ENCODE peak calls at places on chromosome 2, in seven cellular contexts. R is body of pancreas, K is neuronal stem cell, N is A549, H is mesendoderm, C is cardiac muscle cell, P is lower lobe of right lung. S is an unnamed sample.

GRCh38 chr2:216388046-216388884 is 16.0 kb upstream of the MARCHF4 start:
- DNase-seq in R (no peak), K (no peak), N (no peak), H (no peak), C (no peak), P (no peak), S (no peak)

GRCh38 chr2:44897406-44897805 is 44.1 kb upstream of the SIX3 start:
- DNase-seq in R (no peak), K (no peak), N (no peak), H (no peak), C (no peak), P (no peak), S (no peak)

GRCh38 chr2:45745231-45745630 is 93.8 kb downstream of the PRKCE start:
- DNase-seq in R (no peak), K (no peak), N (no peak), H (no peak), C (no peak), P (no peak), S (no peak)

GRCh38 chr2:28802975-28803429 is 7.6 kb upstream of the SPDYA start:
- DNase-seq in R (no peak), K (no peak), N (no peak), H (peak; percentile 64), C (no peak), P (no peak), S (peak; percentile 48)

GRCh38 chr2:218145124-218145523 is 19.3 kb downstream of the CXCR2 start:
- DNase-seq in R (no peak), K (no peak), N (no peak), H (no peak), C (no peak), P (peak; percentile 73), S (no peak)

GRCh38 chr2:64404002-64404731 is 49.8 kb upstream of the LGALSL start:
- DNase-seq in R (peak; percentile 78), K (peak; percentile 92), N (no peak), H (peak; percentile 94), C (peak; percentile 13), P (peak; percentile 86), S (peak; percentile 54)

GRCh38 chr2:241159116-241159515 is 8.8 kb downstream of the PPP1R7 start:
- DNase-seq in R (no peak), K (no peak), N (no peak), H (no peak), C (no peak), P (no peak), S (no peak)

GRCh38 chr2:179861027-179861776 is at the start of gene ZNF385B:
- DNase-seq in R (peak; percentile 19), K (peak; percentile 61), N (no peak), H (peak; percentile 62), C (peak; percentile 69), P (peak; percentile 48), S (peak; percentile 56)

GRCh38 chr2:167489307-167489706 is 601.0 kb downstream of the XIRP2 start:
- DNase-seq in R (no peak), K (no peak), N (no peak), H (no peak), C (no peak), P (no peak), S (no peak)

GRCh38 chr2:163717993-163718680 is 17.7 kb downstream of the FIGN start:
- DNase-seq in R (no peak), K (no peak), N (no peak), H (peak; percentile 18), C (peak; percentile 77), P (no peak), S (no peak)

GRCh38 chr2:126655500-126656310 is at the start of gene GYPC:
- DNase-seq in R (peak; percentile 57), K (peak; percentile 56), N (no peak), H (peak; percentile 73), C (peak; percentile 60), P (peak; percentile 76), S (peak; percentile 89)

GRCh38 chr2:241088791-241089732 is 13.0 kb downstream of the MTERF4 start:
- DNase-seq in R (no peak), K (no peak), N (no peak), H (no peak), C (no peak), P (no peak), S (no peak)

GRCh38 chr2:10277293-10278028 is 25.2 kb upstream of the HPCAL1 start:
- DNase-seq in R (peak; percentile 46), K (no peak), N (no peak), H (no peak), C (no peak), P (peak; percentile 37), S (no peak)

GRCh38 chr2:75100011-75100680 is 99.2 kb downstream of the TACR1 start:
- DNase-seq in R (no peak), K (no peak), N (no peak), H (no peak), C (no peak), P (no peak), S (peak; percentile 64)

GRCh38 chr2:39183673-39184072 is 60.1 kb downstream of the CDKL4 start:
- DNase-seq in R (no peak), K (no peak), N (no peak), H (no peak), C (no peak), P (no peak), S (no peak)

GRCh38 chr2:40251146-40251545 is 200.7 kb downstream of the SLC8A1 start:
- DNase-seq in R (no peak), K (peak; percentile 17), N (no peak), H (peak; percentile 60), C (no peak), P (no peak), S (no peak)

GRCh38 chr2:64876137-64876647 is 113.0 kb upstream of the SLC1A4 start:
- DNase-seq in R (no peak), K (peak; percentile 76), N (peak; percentile 59), H (peak; percentile 95), C (peak; percentile 91), P (no peak), S (peak; percentile 77)

GRCh38 chr2:238859636-238860347 is 11.9 kb downstream of the TWIST2 start:
- DNase-seq in R (no peak), K (no peak), N (no peak), H (no peak), C (no peak), P (no peak), S (no peak)

GRCh38 chr2:160271166-160272086 is 71.4 kb upstream of the ITGB6 start:
- DNase-seq in R (peak; percentile 39), K (peak; percentile 15), N (no peak), H (peak; percentile 61), C (peak; percentile 90), P (peak; percentile 57), S (no peak)

GRCh38 chr2:223414646-223415045 is 187.5 kb downstream of the SCG2 start:
- DNase-seq in R (no peak), K (no peak), N (no peak), H (no peak), C (no peak), P (no peak), S (peak; percentile 94)

GRCh38 chr2:30371772-30372373 is 75.2 kb upstream of the LCLAT1 start:
- DNase-seq in R (no peak), K (no peak), N (no peak), H (no peak), C (no peak), P (no peak), S (no peak)

GRCh38 chr2:105082107-105082506 is 44.2 kb downstream of the MRPS9 start:
- DNase-seq in R (peak; percentile 29), K (no peak), N (no peak), H (no peak), C (no peak), P (no peak), S (no peak)

GRCh38 chr2:130823171-130823885 is 13.4 kb upstream of the ARHGEF4 start:
- DNase-seq in R (no peak), K (no peak), N (no peak), H (no peak), C (no peak), P (no peak), S (no peak)
- H3K4me1 ChIP-seq in R (no peaks in the 10 kb centered on the region), K (peaks cover 60% of the 10 kb centered on the region), N (peaks cover 33% of the 10 kb centered on the region), H (peaks cover 4% of the 10 kb centered on the region), C (peaks cover 7% of the 10 kb centered on the region), P (no peaks in the 10 kb centered on the region), S (peaks cover 9% of the 10 kb centered on the region)

GRCh38 chr2:236568922-236569592 is 568 bp upstream of the ACKR3 start:
- DNase-seq in R (no peak), K (no peak), N (no peak), H (peak; percentile 89), C (no peak), P (no peak), S (peak; percentile 7)
- H3K4me3 ChIP-seq in R (peak overlapping the region; percentile 23), K (no peak overlapping the region), N (peak overlapping the region; percentile 43), H (no peak overlapping the region), C (peak overlapping the region; percentile 11), P (peak overlapping the region; percentile 63), S (peak overlapping the region; percentile 92)

GRCh38 chr2:197200657-197201056 is 109.9 kb downstream of the ANKRD44 start:
- DNase-seq in R (no peak), K (no peak), N (no peak), H (no peak), C (no peak), P (no peak), S (no peak)

GRCh38 chr2:197197808-197198409 is 112.7 kb downstream of the ANKRD44 start:
- DNase-seq in R (no peak), K (no peak), N (no peak), H (no peak), C (no peak), P (no peak), S (no peak)

GRCh38 chr2:197201874-197202273 is 108.7 kb downstream of the ANKRD44 start:
- DNase-seq in R (no peak), K (no peak), N (no peak), H (no peak), C (peak; percentile 11), P (no peak), S (no peak)

GRCh38 chr2:197198890-197199289 is 111.7 kb downstream of the ANKRD44 start:
- DNase-seq in R (peak; percentile 15), K (no peak), N (no peak), H (no peak), C (no peak), P (peak; percentile 63), S (no peak)

GRCh38 chr2:197200056-197200455 is 110.5 kb downstream of the ANKRD44 start:
- DNase-seq in R (no peak), K (no peak), N (no peak), H (no peak), C (no peak), P (no peak), S (no peak)
- H3K4me1 ChIP-seq in R (no peaks in the 10 kb centered on the region), K (peaks cover 2% of the 10 kb centered on the region), N (no peaks in the 10 kb centered on the region), H (no peaks in the 10 kb centered on the region), C (no peaks in the 10 kb centered on the region), P (peaks cover 79% of the 10 kb centered on the region), S (peaks cover 16% of the 10 kb centered on the region)

DNA sequence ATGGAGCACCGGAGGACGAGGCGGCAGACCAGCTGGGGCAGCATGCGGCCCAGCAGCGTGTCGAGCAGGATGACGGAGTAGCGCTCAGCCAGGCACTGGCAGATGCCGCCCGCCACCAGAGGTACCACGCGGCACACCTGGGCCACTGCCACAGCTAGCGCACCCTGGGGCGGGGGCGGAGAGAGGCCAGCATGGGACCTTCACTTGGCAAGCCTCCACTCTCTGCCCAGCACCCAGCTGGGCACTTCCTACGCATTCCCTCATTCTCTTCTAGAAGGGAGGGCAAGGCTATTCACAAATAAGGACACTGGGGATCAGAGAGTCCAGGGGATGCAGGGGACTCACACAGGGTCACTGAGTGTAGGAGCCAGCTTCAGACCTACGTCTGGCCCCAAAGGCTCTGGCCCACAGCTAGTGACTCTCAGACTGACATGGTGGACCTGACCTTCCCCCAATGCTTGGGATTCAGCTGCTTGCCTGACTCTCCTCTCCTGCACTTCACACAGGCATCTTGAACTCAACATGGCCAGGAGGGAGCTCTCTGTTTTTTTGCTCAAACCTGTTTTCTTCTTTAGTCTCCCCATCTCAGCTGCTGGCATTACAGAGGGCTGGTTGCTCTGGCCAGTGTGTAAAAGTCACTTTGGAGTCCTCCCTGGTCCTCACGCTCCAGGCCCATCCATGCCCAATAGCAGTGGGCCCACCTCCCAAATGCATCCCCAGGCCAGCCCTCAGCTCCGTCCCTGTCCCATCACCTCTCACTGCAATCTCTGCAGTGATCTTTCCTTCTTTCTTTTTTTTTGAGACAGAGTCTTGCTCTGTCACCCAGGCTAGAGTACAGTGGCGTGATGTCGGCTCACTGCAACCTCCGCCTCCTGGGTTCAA is 4.1 kb downstream of the SFTPB start:
- DNase-seq in R (no peak), K (no peak), N (no peak), H (no peak), C (no peak), P (no peak), S (no peak)
- H3K4me3 ChIP-seq in R (no peak overlapping the region), K (no peak overlapping the region), N (no peak overlapping the region), H (no peak overlapping the region), C (no peak overlapping the region), P (peak overlapping the region; percentile 54), S (no peak overlapping the region)

S was measured in adipocyte.